ENCODE peak calls at places on chromosomes 6 and 20, in five cellular contexts. One of them, this sample, is unnamed.

GRCh38 chr6:148329568-148330299 is 12.9 kb upstream of the SASH1 start:
- DNase-seq in H9: no peak
- DNase-seq in neuronal stem cell: no peak
- DNase-seq in H1: no peak
- DNase-seq in trophoblast cell: no peak
- DNase-seq in this sample: peak; percentile 90

GRCh38 chr6:26270903-26271639 is 93.9 kb upstream of the BTN3A2 start:
- DNase-seq in trophoblast cell: peak; percentile 60
- DNase-seq in H9: peak; percentile 86
- DNase-seq in neuronal stem cell: peak; percentile 93
- DNase-seq in H1: no peak
- DNase-seq in this sample: peak; percentile 92

GRCh38 chr20:61948586-61949362 is 116.9 kb downstream of the TAF4 start:
- DNase-seq in H1: no peak
- DNase-seq in neuronal stem cell: no peak
- DNase-seq in H9: no peak
- DNase-seq in trophoblast cell: no peak
- DNase-seq in this sample: no peak

GRCh38 chr6:129766959-129767728 is 57.2 kb upstream of the ARHGAP18 start:
- DNase-seq in H1: no peak
- DNase-seq in neuronal stem cell: peak; percentile 65
- DNase-seq in trophoblast cell: peak; percentile 25
- DNase-seq in H9: peak; percentile 77
- DNase-seq in this sample: peak; percentile 80

GRCh38 chr20:46010491-46011405 is 2.0 kb downstream of the MMP9 start:
- DNase-seq in H1: no peak
- DNase-seq in trophoblast cell: peak; percentile 42
- DNase-seq in H9: no peak
- DNase-seq in neuronal stem cell: no peak
- DNase-seq in this sample: no peak

GRCh38 chr6:30743099-30744053 is 889 bp upstream of the FLOT1 start:
- DNase-seq in H9: no peak
- DNase-seq in trophoblast cell: no peak
- DNase-seq in neuronal stem cell: no peak
- DNase-seq in H1: no peak
- DNase-seq in this sample: no peak

GRCh38 chr6:156268849-156269248 is 508.3 kb upstream of the ARID1B start:
- DNase-seq in H1: no peak
- DNase-seq in trophoblast cell: no peak
- DNase-seq in neuronal stem cell: no peak
- DNase-seq in H9: no peak
- DNase-seq in this sample: no peak

GRCh38 chr6:109075934-109076333 is 18.7 kb downstream of the SESN1 start:
- DNase-seq in trophoblast cell: no peak
- DNase-seq in H1: no peak
- DNase-seq in neuronal stem cell: no peak
- DNase-seq in H9: no peak
- DNase-seq in this sample: peak; percentile 19

GRCh38 chr20:45254867-45255266 is 503 bp upstream of the SLPI start:
- DNase-seq in neuronal stem cell: no peak
- DNase-seq in H1: no peak
- DNase-seq in H9: no peak
- DNase-seq in trophoblast cell: peak; percentile 69
- DNase-seq in this sample: peak; percentile 32

DNA sequence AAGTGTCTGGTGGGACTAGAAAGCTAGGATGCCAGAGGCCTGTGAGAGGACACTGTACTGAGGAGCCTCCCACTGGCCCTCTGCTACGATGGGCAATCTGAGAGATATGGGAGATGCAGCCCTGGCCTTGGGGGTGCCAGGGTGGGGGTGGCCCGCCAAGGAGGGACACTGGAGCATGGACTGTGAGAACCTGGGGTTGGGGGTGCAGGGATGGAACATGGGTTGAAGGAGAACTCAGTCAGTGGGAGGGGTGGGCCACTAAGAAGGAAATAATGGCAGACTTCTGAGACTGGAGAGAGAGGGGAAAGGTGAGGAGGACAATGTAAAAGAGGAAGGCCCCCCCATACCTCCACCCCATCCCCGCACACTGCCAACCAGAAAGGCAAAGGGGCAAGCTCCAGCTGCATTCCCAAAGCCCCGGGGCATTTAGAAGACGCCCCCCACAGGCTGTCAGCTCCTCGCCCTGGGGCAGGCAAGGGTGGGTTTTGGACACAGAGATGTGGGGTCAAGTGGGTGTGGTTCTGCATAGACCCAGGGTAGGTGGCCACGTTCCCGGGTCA is 20.9 kb upstream of the SLC22A7 start:
- DNase-seq in H9: no peak
- DNase-seq in trophoblast cell: no peak
- DNase-seq in H1: no peak
- DNase-seq in neuronal stem cell: no peak
- DNase-seq in this sample: no peak
- H2BK12ac ChIP-seq in H9: no peak overlapping the region
- H2BK12ac ChIP-seq in trophoblast cell: no peak overlapping the region
- H2BK12ac ChIP-seq in H1: peak overlapping the region; percentile 11
- H2BK12ac ChIP-seq in neuronal stem cell: peak overlapping the region; percentile 69
- H2BK12ac ChIP-seq in this sample: no peak overlapping the region

GRCh38 chr6:139996253-139996834 is 621.9 kb upstream of the CITED2 start:
- DNase-seq in H9: peak; percentile 38
- DNase-seq in trophoblast cell: no peak
- DNase-seq in neuronal stem cell: no peak
- DNase-seq in H1: no peak
- DNase-seq in this sample: no peak
- H2BK12ac ChIP-seq in H9: no peak overlapping the region
- H2BK12ac ChIP-seq in trophoblast cell: peak overlapping the region; percentile 27
- H2BK12ac ChIP-seq in neuronal stem cell: no peak overlapping the region
- H2BK12ac ChIP-seq in H1: peak overlapping the region; percentile 77
- H2BK12ac ChIP-seq in this sample: peak overlapping the region; percentile 1

GRCh38 chr6:139151425-139152087 is 16.7 kb downstream of the HECA start:
- DNase-seq in trophoblast cell: no peak
- DNase-seq in H1: no peak
- DNase-seq in H9: no peak
- DNase-seq in neuronal stem cell: no peak
- DNase-seq in this sample: no peak
- H2BK12ac ChIP-seq in trophoblast cell: no peak overlapping the region
- H2BK12ac ChIP-seq in H1: no peak overlapping the region
- H2BK12ac ChIP-seq in H9: no peak overlapping the region
- H2BK12ac ChIP-seq in neuronal stem cell: no peak overlapping the region
- H2BK12ac ChIP-seq in this sample: no peak overlapping the region

DNA sequence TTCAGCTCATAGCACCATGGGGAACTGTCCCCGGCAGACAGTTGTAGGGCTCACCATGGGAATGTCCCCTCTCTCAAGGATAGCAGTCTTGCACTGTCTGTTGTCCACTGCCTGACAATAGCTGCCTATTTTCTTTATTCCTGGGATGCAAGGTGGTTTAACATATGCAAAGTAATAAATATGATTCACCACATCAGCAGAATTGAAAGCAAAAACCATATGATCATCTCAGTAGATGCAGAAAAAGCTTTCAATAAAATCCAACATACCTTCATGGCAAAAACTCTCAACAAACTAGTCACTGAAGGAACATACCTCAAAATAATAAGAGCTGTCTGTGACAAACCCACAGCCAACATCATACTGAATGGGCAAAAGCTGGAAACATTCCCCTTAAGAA is 13.5 kb upstream of the LRP11 start:
- DNase-seq in H9: no peak
- DNase-seq in neuronal stem cell: no peak
- DNase-seq in trophoblast cell: no peak
- DNase-seq in H1: no peak
- DNase-seq in this sample: no peak
- H2BK12ac ChIP-seq in H9: no peak overlapping the region
- H2BK12ac ChIP-seq in neuronal stem cell: no peak overlapping the region
- H2BK12ac ChIP-seq in trophoblast cell: no peak overlapping the region
- H2BK12ac ChIP-seq in H1: no peak overlapping the region
- H2BK12ac ChIP-seq in this sample: no peak overlapping the region

DNA sequence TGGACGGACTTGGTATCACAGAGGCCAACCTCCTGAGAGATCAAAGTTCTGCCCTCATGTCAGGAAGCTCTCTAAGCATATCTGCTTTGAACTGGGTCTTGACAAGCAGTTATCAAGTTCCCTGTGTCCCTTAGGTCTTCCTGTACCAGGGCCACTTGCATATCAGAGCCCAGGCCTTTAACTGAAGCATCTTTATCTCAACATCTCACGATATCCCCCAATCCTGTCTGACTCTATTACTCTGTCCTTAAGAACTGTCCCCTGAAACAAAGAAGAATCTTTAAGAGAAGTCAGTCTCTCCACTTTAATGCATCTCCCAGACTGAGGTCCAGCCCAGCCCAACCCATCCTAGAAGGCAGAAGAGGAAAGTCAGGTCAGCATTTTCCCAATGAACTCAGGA is 8.2 kb downstream of the MAS1L start:
- DNase-seq in trophoblast cell: no peak
- DNase-seq in H9: no peak
- DNase-seq in neuronal stem cell: no peak
- DNase-seq in H1: no peak
- DNase-seq in this sample: no peak
- H2BK12ac ChIP-seq in trophoblast cell: no peak overlapping the region
- H2BK12ac ChIP-seq in H9: no peak overlapping the region
- H2BK12ac ChIP-seq in neuronal stem cell: no peak overlapping the region
- H2BK12ac ChIP-seq in H1: no peak overlapping the region
- H2BK12ac ChIP-seq in this sample: no peak overlapping the region

GRCh38 chr20:39019805-39020325 is 57.7 kb downstream of the DHX35 start:
- DNase-seq in H1: no peak
- DNase-seq in neuronal stem cell: no peak
- DNase-seq in H9: no peak
- DNase-seq in trophoblast cell: no peak
- DNase-seq in this sample: no peak

GRCh38 chr20:39010496-39010895 is 48.4 kb downstream of the DHX35 start:
- DNase-seq in neuronal stem cell: no peak
- DNase-seq in trophoblast cell: no peak
- DNase-seq in H9: peak; percentile 44
- DNase-seq in H1: no peak
- DNase-seq in this sample: no peak

GRCh38 chr20:39016496-39016895 is 54.4 kb downstream of the DHX35 start:
- DNase-seq in H9: no peak
- DNase-seq in trophoblast cell: no peak
- DNase-seq in H1: no peak
- DNase-seq in neuronal stem cell: no peak
- DNase-seq in this sample: no peak

GRCh38 chr20:39013662-39014109 is 51.5 kb downstream of the DHX35 start:
- DNase-seq in H9: no peak
- DNase-seq in trophoblast cell: no peak
- DNase-seq in H1: no peak
- DNase-seq in neuronal stem cell: no peak
- DNase-seq in this sample: no peak

GRCh38 chr20:39016076-39016475 is 53.9 kb downstream of the DHX35 start:
- DNase-seq in trophoblast cell: no peak
- DNase-seq in neuronal stem cell: no peak
- DNase-seq in H1: no peak
- DNase-seq in H9: no peak
- DNase-seq in this sample: no peak
- H2BK12ac ChIP-seq in trophoblast cell: no peak overlapping the region
- H2BK12ac ChIP-seq in neuronal stem cell: no peak overlapping the region
- H2BK12ac ChIP-seq in H1: no peak overlapping the region
- H2BK12ac ChIP-seq in H9: no peak overlapping the region
- H2BK12ac ChIP-seq in this sample: no peak overlapping the region

DNA sequence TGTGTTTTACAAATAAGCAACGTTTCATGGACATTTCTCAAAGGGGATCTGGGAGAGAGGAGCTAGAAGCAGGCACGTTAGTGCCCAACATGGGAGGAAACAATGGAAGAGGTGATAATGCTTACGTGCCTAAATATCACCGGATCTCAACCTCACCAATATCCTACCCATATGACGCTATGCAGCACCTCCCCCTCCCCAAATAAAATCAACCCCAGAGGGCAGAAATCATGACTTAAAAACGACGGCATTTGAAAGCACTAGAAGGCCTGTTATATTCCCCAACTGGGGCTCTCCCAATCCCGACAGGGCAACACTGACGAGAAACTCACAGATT is 416 bp downstream of the HBS1L start:
- DNase-seq in H1: no peak
- DNase-seq in neuronal stem cell: no peak
- DNase-seq in H9: no peak
- DNase-seq in trophoblast cell: peak; percentile 1
- DNase-seq in this sample: no peak
- H2BK12ac ChIP-seq in H1: no peak overlapping the region
- H2BK12ac ChIP-seq in neuronal stem cell: no peak overlapping the region
- H2BK12ac ChIP-seq in H9: no peak overlapping the region
- H2BK12ac ChIP-seq in trophoblast cell: no peak overlapping the region
- H2BK12ac ChIP-seq in this sample: no peak overlapping the region

DNA sequence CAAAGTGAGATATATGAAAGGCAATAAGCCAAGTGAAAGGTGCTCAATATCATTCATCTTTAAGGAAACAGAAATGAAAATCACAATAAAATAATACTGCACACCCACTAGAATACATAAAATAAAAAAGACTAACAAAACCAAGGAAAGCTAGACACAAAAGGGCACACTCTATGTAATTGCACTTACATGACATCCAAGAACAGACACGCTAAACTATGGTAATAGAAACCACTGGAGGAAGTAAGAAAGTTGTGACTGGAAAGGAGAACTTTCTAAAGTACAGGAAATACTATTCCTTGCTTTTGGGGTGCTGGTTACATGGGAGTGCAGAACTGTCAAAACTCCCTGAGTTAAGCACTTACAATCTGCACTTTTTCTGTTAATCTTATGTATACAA is 253.7 kb upstream of the RUNX2 start:
- DNase-seq in neuronal stem cell: no peak
- DNase-seq in H1: no peak
- DNase-seq in trophoblast cell: no peak
- DNase-seq in H9: no peak
- DNase-seq in this sample: no peak
- H2BK12ac ChIP-seq in neuronal stem cell: no peak overlapping the region
- H2BK12ac ChIP-seq in H1: no peak overlapping the region
- H2BK12ac ChIP-seq in trophoblast cell: no peak overlapping the region
- H2BK12ac ChIP-seq in H9: no peak overlapping the region
- H2BK12ac ChIP-seq in this sample: no peak overlapping the region

This sample was measured in mesenchymal stem cell.